ENCODE peak calls at places on chromosomes 6 and 20, in ten cellular contexts. K, S, J, W, P, B, F, T, O and A are unnamed samples.
A peak's percentile ranks its signal among the peaks of the same experiment; 100 is the strongest.

GRCh38 chr6:137709424-137710281 is 157.4 kb upstream of the TNFAIP3 start:
- DNase-seq in K (peak; percentile 55), S (no peak), J (no peak), W (no peak), P (no peak), B (no peak), F (no peak), T (no peak), O (no peak), A (no peak)

GRCh38 chr6:36914227-36914794 is 28.6 kb downstream of the C6orf89 start:
- DNase-seq in K (peak; percentile 34), S (no peak), J (no peak), W (no peak), P (peak; percentile 61), B (no peak), F (no peak), T (no peak), O (peak; percentile 34), A (peak; percentile 13)

GRCh38 chr6:157770946-157771345 is 52.1 kb upstream of the SNX9 start:
- DNase-seq in K (peak; percentile 57), S (no peak), J (no peak), W (no peak), P (no peak), B (no peak), F (no peak), T (no peak), O (no peak), A (no peak)

GRCh38 chr6:142803027-142803426 is 141.9 kb downstream of the HIVEP2 start:
- DNase-seq in K (no peak), S (no peak), J (no peak), W (no peak), P (no peak), B (no peak), F (no peak), T (no peak), O (no peak), A (no peak)

GRCh38 chr6:26315274-26315673 is 49.7 kb upstream of the BTN3A2 start:
- DNase-seq in K (no peak), S (no peak), J (no peak), W (no peak), P (no peak), B (no peak), F (no peak), T (no peak), O (no peak), A (no peak)

GRCh38 chr6:35017461-35018183 is 123.5 kb downstream of the TCP11 start:
- DNase-seq in K (no peak), S (peak; percentile 51), J (peak; percentile 76), W (peak; percentile 80), P (peak; percentile 62), B (no peak), F (peak; percentile 81), T (peak; percentile 64), O (no peak), A (no peak)

GRCh38 chr6:111418971-111419693 is 63.9 kb downstream of the REV3L start:
- DNase-seq in K (peak; percentile 89), S (no peak), J (no peak), W (no peak), P (no peak), B (no peak), F (no peak), T (no peak), O (peak; percentile 44), A (no peak)

GRCh38 chr6:158879180-158879579 is 60.0 kb upstream of the EZR start:
- DNase-seq in K (peak; percentile 92), S (no peak), J (no peak), W (no peak), P (no peak), B (no peak), F (no peak), T (no peak), O (no peak), A (no peak)

GRCh38 chr6:23656826-23657225 is 469.2 kb upstream of the NRSN1 start:
- DNase-seq in K (no peak), S (no peak), J (no peak), W (no peak), P (no peak), B (no peak), F (no peak), T (no peak), O (no peak), A (no peak)

GRCh38 chr6:145360865-145361264 is 374.5 kb downstream of the EPM2A start:
- DNase-seq in K (no peak), S (no peak), J (no peak), W (no peak), P (no peak), B (no peak), F (no peak), T (no peak), O (no peak), A (no peak)

GRCh38 chr6:125866433-125866832 is 75.7 kb downstream of the NCOA7 start:
- DNase-seq in K (no peak), S (no peak), J (no peak), W (no peak), P (no peak), B (no peak), F (no peak), T (no peak), O (no peak), A (no peak)

GRCh38 chr6:31175961-31176360 is 5.5 kb upstream of the POU5F1 start:
- DNase-seq in K (peak; percentile 60), S (no peak), J (no peak), W (no peak), P (no peak), B (no peak), F (no peak), T (no peak), O (peak; percentile 54), A (no peak)

GRCh38 chr20:44483112-44483511 is 7.4 kb downstream of the TTPAL start:
- DNase-seq in K (no peak), S (no peak), J (no peak), W (no peak), P (no peak), B (no peak), F (no peak), T (no peak), O (no peak), A (no peak)

GRCh38 chr20:47252879-47253307 is 103.6 kb downstream of the ZMYND8 start:
- DNase-seq in K (no peak), S (no peak), J (no peak), W (no peak), P (no peak), B (no peak), F (no peak), T (no peak), O (no peak), A (no peak)

GRCh38 chr6:98203170-98203806 is 631.1 kb upstream of the POU3F2 start:
- DNase-seq in K (peak; percentile 36), S (no peak), J (no peak), W (no peak), P (no peak), B (no peak), F (no peak), T (no peak), O (no peak), A (no peak)

GRCh38 chr6:106805017-106805335 is 169.6 kb downstream of the CD24 start:
- DNase-seq in K (no peak), S (no peak), J (no peak), W (no peak), P (no peak), B (no peak), F (no peak), T (no peak), O (no peak), A (no peak)
- H3K9me3 ChIP-seq in K (no peaks in the 10 kb centered on the region), S (peaks cover 5% of the 10 kb centered on the region), J (peaks cover 17% of the 10 kb centered on the region), W (no peaks in the 10 kb centered on the region), P (peaks cover 24% of the 10 kb centered on the region), B (no peaks in the 10 kb centered on the region), F (peaks cover 24% of the 10 kb centered on the region), T (peaks cover 12% of the 10 kb centered on the region), O (peaks cover 11% of the 10 kb centered on the region), A (peaks cover 7% of the 10 kb centered on the region)

GRCh38 chr6:67888886-67889681 is 746.0 kb upstream of the ADGRB3 start:
- DNase-seq in K (peak; percentile 49), S (no peak), J (no peak), W (peak; percentile 26), P (no peak), B (no peak), F (no peak), T (no peak), O (no peak), A (no peak)
- H3K9me3 ChIP-seq in K (no peaks in the 10 kb centered on the region), S (no peaks in the 10 kb centered on the region), J (no peaks in the 10 kb centered on the region), W (no peaks in the 10 kb centered on the region), P (no peaks in the 10 kb centered on the region), B (no peaks in the 10 kb centered on the region), F (no peaks in the 10 kb centered on the region), T (no peaks in the 10 kb centered on the region), O (no peaks in the 10 kb centered on the region), A (no peaks in the 10 kb centered on the region)

DNA sequence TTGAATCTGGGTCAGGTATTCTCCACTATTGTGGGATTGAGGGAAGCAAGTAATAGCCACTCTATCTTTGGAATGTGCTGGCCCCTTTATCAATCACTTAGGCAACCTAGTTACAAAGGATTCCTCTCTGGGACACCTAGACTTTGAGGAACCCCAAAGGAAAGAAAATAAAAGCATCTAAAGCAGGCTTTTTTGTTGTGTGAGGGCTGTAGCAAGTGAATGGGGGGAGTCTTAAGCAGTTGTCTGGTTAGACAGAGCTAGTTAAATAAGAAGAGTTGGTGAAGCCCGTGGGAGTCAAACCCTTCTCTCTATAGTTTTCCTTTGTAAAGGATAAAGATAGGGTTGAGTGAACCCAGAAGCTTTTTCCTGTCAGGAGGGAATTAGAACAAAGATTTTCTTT is 63.2 kb downstream of the HDGFL1 start:
- DNase-seq in K (no peak), S (no peak), J (no peak), W (no peak), P (no peak), B (no peak), F (no peak), T (no peak), O (no peak), A (no peak)
- H3K9me3 ChIP-seq in K (no peaks in the 10 kb centered on the region), S (no peaks in the 10 kb centered on the region), J (no peaks in the 10 kb centered on the region), W (no peaks in the 10 kb centered on the region), P (no peaks in the 10 kb centered on the region), B (no peaks in the 10 kb centered on the region), F (peaks cover 4% of the 10 kb centered on the region), T (peaks cover 2% of the 10 kb centered on the region), O (no peaks in the 10 kb centered on the region), A (no peaks in the 10 kb centered on the region)

GRCh38 chr20:19056909-19057308 is 155.5 kb upstream of the SLC24A3 start:
- DNase-seq in K (no peak), S (no peak), J (no peak), W (no peak), P (no peak), B (peak; percentile 55), F (no peak), T (no peak), O (no peak), A (no peak)
- H3K9me3 ChIP-seq in K (no peaks in the 10 kb centered on the region), S (peaks cover 16% of the 10 kb centered on the region), J (peaks cover 11% of the 10 kb centered on the region), W (no peaks in the 10 kb centered on the region), P (peaks cover 16% of the 10 kb centered on the region), B (no peaks in the 10 kb centered on the region), F (peaks cover 19% of the 10 kb centered on the region), T (no peaks in the 10 kb centered on the region), O (no peaks in the 10 kb centered on the region), A (no peaks in the 10 kb centered on the region)